ENCODE peak calls at places on chromosomes 3 and 15, in seven cellular contexts. One of them, this sample, is unnamed.
A peak's percentile ranks its signal among the peaks of the same experiment; 100 is the strongest.

GRCh38 chr3:108845709-108846293 is 23.2 kb downstream of the TRAT1 start:
- DNase-seq in caudate nucleus: no peak
- DNase-seq in fibroblast of pulmonary artery: no peak
- DNase-seq in K562: no peak
- DNase-seq in MCF 10A: no peak
- DNase-seq in activated gamma-delta T cell treated with Interleukin-2 at 50 U/mL for 16 hours: no peak
- DNase-seq in Right ventricle myocardium superior: no peak
- DNase-seq in this sample: no peak

GRCh38 chr3:51696954-51697353 is 9.9 kb upstream of the GRM2 start:
- DNase-seq in caudate nucleus: no peak
- DNase-seq in fibroblast of pulmonary artery: no peak
- DNase-seq in K562: peak; percentile 17
- DNase-seq in MCF 10A: no peak
- DNase-seq in activated gamma-delta T cell treated with Interleukin-2 at 50 U/mL for 16 hours: no peak
- DNase-seq in Right ventricle myocardium superior: no peak
- DNase-seq in this sample: no peak

GRCh38 chr15:74605810-74606179 is 9.8 kb upstream of the CLK3 start:
- DNase-seq in caudate nucleus: no peak
- DNase-seq in fibroblast of pulmonary artery: no peak
- DNase-seq in K562: no peak
- DNase-seq in MCF 10A: no peak
- DNase-seq in activated gamma-delta T cell treated with Interleukin-2 at 50 U/mL for 16 hours: no peak
- DNase-seq in Right ventricle myocardium superior: no peak
- DNase-seq in this sample: no peak

GRCh38 chr3:127221062-127222035 is 28.4 kb downstream of the PRR23E start:
- DNase-seq in caudate nucleus: no peak
- DNase-seq in fibroblast of pulmonary artery: no peak
- DNase-seq in K562: no peak
- DNase-seq in MCF 10A: no peak
- DNase-seq in activated gamma-delta T cell treated with Interleukin-2 at 50 U/mL for 16 hours: no peak
- DNase-seq in Right ventricle myocardium superior: no peak
- DNase-seq in this sample: no peak

GRCh38 chr15:77031376-77032050 is 36.6 kb downstream of the PSTPIP1 start:
- DNase-seq in caudate nucleus: no peak
- DNase-seq in fibroblast of pulmonary artery: no peak
- DNase-seq in K562: no peak
- DNase-seq in MCF 10A: no peak
- DNase-seq in activated gamma-delta T cell treated with Interleukin-2 at 50 U/mL for 16 hours: peak; percentile 45
- DNase-seq in Right ventricle myocardium superior: peak; percentile 37
- DNase-seq in this sample: no peak

GRCh38 chr15:99958426-99959097 is 225.3 kb upstream of the LYSMD4 start:
- DNase-seq in caudate nucleus: no peak
- DNase-seq in fibroblast of pulmonary artery: no peak
- DNase-seq in K562: no peak
- DNase-seq in MCF 10A: no peak
- DNase-seq in activated gamma-delta T cell treated with Interleukin-2 at 50 U/mL for 16 hours: no peak
- DNase-seq in Right ventricle myocardium superior: no peak
- DNase-seq in this sample: no peak

GRCh38 chr3:136752046-136752326 is 192 bp downstream of the STAG1 start:
- DNase-seq in caudate nucleus: peak; percentile 78
- DNase-seq in fibroblast of pulmonary artery: no peak
- DNase-seq in K562: no peak
- DNase-seq in MCF 10A: no peak
- DNase-seq in activated gamma-delta T cell treated with Interleukin-2 at 50 U/mL for 16 hours: no peak
- DNase-seq in Right ventricle myocardium superior: no peak
- DNase-seq in this sample: no peak

GRCh38 chr3:43769097-43769470 is 78.3 kb downstream of the ABHD5 start:
- DNase-seq in caudate nucleus: no peak
- DNase-seq in fibroblast of pulmonary artery: no peak
- DNase-seq in K562: no peak
- DNase-seq in MCF 10A: no peak
- DNase-seq in activated gamma-delta T cell treated with Interleukin-2 at 50 U/mL for 16 hours: no peak
- DNase-seq in Right ventricle myocardium superior: no peak
- DNase-seq in this sample: no peak

GRCh38 chr15:88805031-88805780 is 2.0 kb downstream of the ACAN start:
- DNase-seq in caudate nucleus: no peak
- DNase-seq in fibroblast of pulmonary artery: no peak
- DNase-seq in K562: no peak
- DNase-seq in MCF 10A: peak; percentile 22
- DNase-seq in activated gamma-delta T cell treated with Interleukin-2 at 50 U/mL for 16 hours: no peak
- DNase-seq in Right ventricle myocardium superior: no peak
- DNase-seq in this sample: no peak

GRCh38 chr3:175192536-175192935 is 333.4 kb downstream of the NAALADL2 start:
- DNase-seq in caudate nucleus: no peak
- DNase-seq in fibroblast of pulmonary artery: peak; percentile 31
- DNase-seq in K562: no peak
- DNase-seq in MCF 10A: peak; percentile 69
- DNase-seq in activated gamma-delta T cell treated with Interleukin-2 at 50 U/mL for 16 hours: no peak
- DNase-seq in Right ventricle myocardium superior: no peak
- DNase-seq in this sample: no peak

GRCh38 chr3:182837855-182838454 is 44.7 kb downstream of the ATP11B start:
- DNase-seq in caudate nucleus: no peak
- DNase-seq in fibroblast of pulmonary artery: peak; percentile 57
- DNase-seq in K562: no peak
- DNase-seq in MCF 10A: peak; percentile 27
- DNase-seq in activated gamma-delta T cell treated with Interleukin-2 at 50 U/mL for 16 hours: no peak
- DNase-seq in Right ventricle myocardium superior: no peak
- DNase-seq in this sample: peak; percentile 24

GRCh38 chr3:194967126-194968117 is 281.7 kb downstream of the FAM43A start:
- DNase-seq in caudate nucleus: no peak
- DNase-seq in fibroblast of pulmonary artery: peak; percentile 23
- DNase-seq in K562: no peak
- DNase-seq in MCF 10A: no peak
- DNase-seq in activated gamma-delta T cell treated with Interleukin-2 at 50 U/mL for 16 hours: no peak
- DNase-seq in Right ventricle myocardium superior: no peak
- DNase-seq in this sample: no peak

GRCh38 chr3:197367081-197367780 is 68.8 kb upstream of the DLG1 start:
- DNase-seq in caudate nucleus: no peak
- DNase-seq in fibroblast of pulmonary artery: no peak
- DNase-seq in K562: no peak
- DNase-seq in MCF 10A: peak; percentile 93
- DNase-seq in activated gamma-delta T cell treated with Interleukin-2 at 50 U/mL for 16 hours: no peak
- DNase-seq in Right ventricle myocardium superior: no peak
- DNase-seq in this sample: peak; percentile 39

GRCh38 chr3:172560026-172560425 is 36.8 kb upstream of the TNFSF10 start:
- DNase-seq in caudate nucleus: no peak
- DNase-seq in fibroblast of pulmonary artery: peak; percentile 41
- DNase-seq in K562: no peak
- DNase-seq in MCF 10A: peak; percentile 62
- DNase-seq in activated gamma-delta T cell treated with Interleukin-2 at 50 U/mL for 16 hours: no peak
- DNase-seq in Right ventricle myocardium superior: no peak
- DNase-seq in this sample: no peak

GRCh38 chr3:129343643-129344360 is 65.1 kb downstream of the HMCES start:
- DNase-seq in caudate nucleus: no peak
- DNase-seq in fibroblast of pulmonary artery: peak; percentile 30
- DNase-seq in K562: peak; percentile 65
- DNase-seq in MCF 10A: no peak
- DNase-seq in activated gamma-delta T cell treated with Interleukin-2 at 50 U/mL for 16 hours: peak; percentile 15
- DNase-seq in Right ventricle myocardium superior: peak; percentile 61
- DNase-seq in this sample: no peak

GRCh38 chr3:195181781-195182469 is 89.0 kb downstream of the XXYLT1 start:
- DNase-seq in caudate nucleus: no peak
- DNase-seq in fibroblast of pulmonary artery: no peak
- DNase-seq in K562: no peak
- DNase-seq in MCF 10A: no peak
- DNase-seq in activated gamma-delta T cell treated with Interleukin-2 at 50 U/mL for 16 hours: no peak
- DNase-seq in Right ventricle myocardium superior: no peak
- DNase-seq in this sample: peak; percentile 47

GRCh38 chr3:9951962-9952805 is at the start of gene PRRT3:
- DNase-seq in caudate nucleus: peak; percentile 37
- DNase-seq in fibroblast of pulmonary artery: peak; percentile 44
- DNase-seq in K562: peak; percentile 74
- DNase-seq in MCF 10A: peak; percentile 23
- DNase-seq in activated gamma-delta T cell treated with Interleukin-2 at 50 U/mL for 16 hours: peak; percentile 39
- DNase-seq in Right ventricle myocardium superior: no peak
- DNase-seq in this sample: no peak

GRCh38 chr3:31011383-31011782 is 116.9 kb upstream of the GADL1 start:
- DNase-seq in caudate nucleus: no peak
- DNase-seq in fibroblast of pulmonary artery: no peak
- DNase-seq in K562: no peak
- DNase-seq in MCF 10A: no peak
- DNase-seq in activated gamma-delta T cell treated with Interleukin-2 at 50 U/mL for 16 hours: no peak
- DNase-seq in Right ventricle myocardium superior: no peak
- DNase-seq in this sample: no peak

GRCh38 chr15:90138071-90138833 is 36.0 kb upstream of the IDH2 start:
- DNase-seq in caudate nucleus: no peak
- DNase-seq in fibroblast of pulmonary artery: no peak
- DNase-seq in K562: no peak
- DNase-seq in MCF 10A: no peak
- DNase-seq in activated gamma-delta T cell treated with Interleukin-2 at 50 U/mL for 16 hours: no peak
- DNase-seq in Right ventricle myocardium superior: peak; percentile 59
- DNase-seq in this sample: no peak

GRCh38 chr3:81394656-81395055 is 366.8 kb downstream of the GBE1 start:
- DNase-seq in caudate nucleus: no peak
- DNase-seq in fibroblast of pulmonary artery: no peak
- DNase-seq in K562: no peak
- DNase-seq in MCF 10A: no peak
- DNase-seq in activated gamma-delta T cell treated with Interleukin-2 at 50 U/mL for 16 hours: no peak
- DNase-seq in Right ventricle myocardium superior: no peak
- DNase-seq in this sample: no peak

GRCh38 chr3:5087209-5087608 is 34.9 kb upstream of the ARL8B start:
- DNase-seq in caudate nucleus: no peak
- DNase-seq in fibroblast of pulmonary artery: no peak
- DNase-seq in K562: no peak
- DNase-seq in MCF 10A: no peak
- DNase-seq in activated gamma-delta T cell treated with Interleukin-2 at 50 U/mL for 16 hours: no peak
- DNase-seq in Right ventricle myocardium superior: no peak
- DNase-seq in this sample: no peak

GRCh38 chr3:134901461-134901860 is 106.4 kb downstream of the EPHB1 start:
- DNase-seq in caudate nucleus: no peak
- DNase-seq in fibroblast of pulmonary artery: no peak
- DNase-seq in K562: no peak
- DNase-seq in MCF 10A: no peak
- DNase-seq in activated gamma-delta T cell treated with Interleukin-2 at 50 U/mL for 16 hours: no peak
- DNase-seq in Right ventricle myocardium superior: no peak
- DNase-seq in this sample: no peak

GRCh38 chr15:62779041-62779810 is 263.3 kb upstream of the TPM1 start:
- DNase-seq in caudate nucleus: no peak
- DNase-seq in fibroblast of pulmonary artery: peak; percentile 85
- DNase-seq in K562: no peak
- DNase-seq in MCF 10A: peak; percentile 40
- DNase-seq in activated gamma-delta T cell treated with Interleukin-2 at 50 U/mL for 16 hours: no peak
- DNase-seq in Right ventricle myocardium superior: no peak
- DNase-seq in this sample: peak; percentile 68

GRCh38 chr15:100284191-100284590 is 57.6 kb downstream of the ADAMTS17 start:
- DNase-seq in caudate nucleus: no peak
- DNase-seq in fibroblast of pulmonary artery: no peak
- DNase-seq in K562: no peak
- DNase-seq in MCF 10A: peak; percentile 64
- DNase-seq in activated gamma-delta T cell treated with Interleukin-2 at 50 U/mL for 16 hours: no peak
- DNase-seq in Right ventricle myocardium superior: no peak
- DNase-seq in this sample: no peak

GRCh38 chr3:142947352-142947751 is 16.1 kb downstream of the PAQR9 start:
- DNase-seq in caudate nucleus: no peak
- DNase-seq in fibroblast of pulmonary artery: no peak
- DNase-seq in K562: no peak
- DNase-seq in MCF 10A: no peak
- DNase-seq in activated gamma-delta T cell treated with Interleukin-2 at 50 U/mL for 16 hours: no peak
- DNase-seq in Right ventricle myocardium superior: no peak
- DNase-seq in this sample: no peak

This sample was measured in HFFc6.